ENCODE peak calls at places on chromosome 2, in six cellular contexts. R, Y, A, E, I and V are unnamed samples.

GRCh38 chr2:143284087-143284675 is 155.0 kb downstream of the ARHGAP15 start:
- DNase-seq in R (peak; percentile 35), Y (peak; percentile 17), A (peak; percentile 55), E (no peak), I (no peak), V (no peak)

GRCh38 chr2:160252278-160252887 is 52.3 kb upstream of the ITGB6 start:
- DNase-seq in R (peak; percentile 22), Y (no peak), A (peak; percentile 56), E (no peak), I (no peak), V (no peak)

GRCh38 chr2:53536583-53537361 is 230.8 kb upstream of the CHAC2 start:
- DNase-seq in R (no peak), Y (no peak), A (no peak), E (no peak), I (no peak), V (no peak)

GRCh38 chr2:40361478-40361877 is 90.4 kb downstream of the SLC8A1 start:
- DNase-seq in R (no peak), Y (no peak), A (no peak), E (no peak), I (no peak), V (no peak)

GRCh38 chr2:128310761-128311160 is 7.9 kb downstream of the HS6ST1 start:
- DNase-seq in R (no peak), Y (no peak), A (no peak), E (no peak), I (peak; percentile 60), V (peak; percentile 24)

GRCh38 chr2:45275235-45275805 is 266.1 kb upstream of the SIX2 start:
- DNase-seq in R (peak; percentile 82), Y (no peak), A (peak; percentile 38), E (no peak), I (no peak), V (no peak)

GRCh38 chr2:100865819-100866462 is 46.0 kb downstream of the NPAS2 start:
- DNase-seq in R (peak; percentile 71), Y (no peak), A (peak; percentile 90), E (no peak), I (no peak), V (no peak)

GRCh38 chr2:64250751-64251405 is 106.7 kb upstream of the PELI1 start:
- DNase-seq in R (no peak), Y (peak; percentile 33), A (no peak), E (no peak), I (no peak), V (no peak)

GRCh38 chr2:9556121-9556869 is 665 bp upstream of the ADAM17 start:
- DNase-seq in R (no peak), Y (no peak), A (peak; percentile 24), E (no peak), I (no peak), V (no peak)

GRCh38 chr2:26606847-26607190 is 34.3 kb downstream of the CIB4 start:
- DNase-seq in R (no peak), Y (no peak), A (no peak), E (no peak), I (peak; percentile 33), V (no peak)

GRCh38 chr2:239309398-239310245 is 91.2 kb downstream of the HDAC4 start:
- DNase-seq in R (no peak), Y (no peak), A (no peak), E (no peak), I (peak; percentile 72), V (no peak)

GRCh38 chr2:234249873-234250272 is 199.4 kb downstream of the SPP2 start:
- DNase-seq in R (no peak), Y (no peak), A (peak; percentile 66), E (no peak), I (no peak), V (no peak)

GRCh38 chr2:68812256-68812655 is 58.9 kb downstream of the BMP10 start:
- DNase-seq in R (peak; percentile 13), Y (no peak), A (no peak), E (no peak), I (no peak), V (peak; percentile 49)

GRCh38 chr2:196598412-196598811 is 41.1 kb upstream of the CCDC150 start:
- DNase-seq in R (no peak), Y (no peak), A (no peak), E (no peak), I (no peak), V (no peak)

GRCh38 chr2:166091439-166091838 is 36.4 kb downstream of the SCN1A start:
- DNase-seq in R (no peak), Y (no peak), A (peak; percentile 37), E (no peak), I (no peak), V (no peak)

GRCh38 chr2:202824901-202825300 is 46.7 kb downstream of the ICA1L start:
- DNase-seq in R (no peak), Y (no peak), A (no peak), E (no peak), I (no peak), V (no peak)

GRCh38 chr2:11406492-11407381 is 59.2 kb downstream of the E2F6 start:
- DNase-seq in R (no peak), Y (no peak), A (peak; percentile 78), E (no peak), I (peak; percentile 92), V (no peak)

DNA sequence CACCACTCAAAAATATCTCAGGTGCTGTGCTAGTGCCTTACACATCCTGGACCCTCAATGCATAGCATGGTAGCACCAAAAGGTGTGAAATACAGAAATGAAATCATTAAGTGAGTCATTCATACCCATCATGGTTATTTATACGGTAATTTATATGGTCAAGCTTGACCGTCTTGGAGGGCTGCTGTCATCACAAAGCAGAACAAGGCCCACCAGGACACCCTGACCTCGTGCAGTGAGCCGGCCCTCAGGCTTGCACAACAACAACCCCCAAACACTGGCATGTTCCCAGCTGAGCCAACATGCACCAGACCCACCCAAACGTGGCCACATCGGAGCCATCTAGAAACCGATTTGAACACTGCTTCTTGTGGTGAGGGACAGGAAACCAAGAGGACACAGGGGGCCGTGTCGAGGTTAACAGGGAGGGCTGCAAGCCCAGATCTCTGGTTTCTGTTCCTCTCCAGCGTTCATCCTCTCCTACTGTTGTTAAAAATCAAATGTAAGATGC is 378.5 kb upstream of the ID2 start:
- DNase-seq in R (no peak), Y (peak; percentile 19), A (no peak), E (peak; percentile 53), I (peak; percentile 87), V (peak; percentile 86)
- TF ChIP-seq CTCF in R (no peak), Y (no peak), A (no peak), E (no peak), I (no peak), V (peak; percentile 49)

GRCh38 chr2:175282300-175282699 is 100.8 kb upstream of the ATP5MC3 start:
- DNase-seq in R (peak; percentile 20), Y (no peak), A (peak; percentile 47), E (no peak), I (no peak), V (no peak)
- TF ChIP-seq CTCF in R (peak; percentile 61), Y (peak; percentile 32), A (peak; percentile 35), E (peak; percentile 54), I (peak; percentile 25), V (peak; percentile 49)

DNA sequence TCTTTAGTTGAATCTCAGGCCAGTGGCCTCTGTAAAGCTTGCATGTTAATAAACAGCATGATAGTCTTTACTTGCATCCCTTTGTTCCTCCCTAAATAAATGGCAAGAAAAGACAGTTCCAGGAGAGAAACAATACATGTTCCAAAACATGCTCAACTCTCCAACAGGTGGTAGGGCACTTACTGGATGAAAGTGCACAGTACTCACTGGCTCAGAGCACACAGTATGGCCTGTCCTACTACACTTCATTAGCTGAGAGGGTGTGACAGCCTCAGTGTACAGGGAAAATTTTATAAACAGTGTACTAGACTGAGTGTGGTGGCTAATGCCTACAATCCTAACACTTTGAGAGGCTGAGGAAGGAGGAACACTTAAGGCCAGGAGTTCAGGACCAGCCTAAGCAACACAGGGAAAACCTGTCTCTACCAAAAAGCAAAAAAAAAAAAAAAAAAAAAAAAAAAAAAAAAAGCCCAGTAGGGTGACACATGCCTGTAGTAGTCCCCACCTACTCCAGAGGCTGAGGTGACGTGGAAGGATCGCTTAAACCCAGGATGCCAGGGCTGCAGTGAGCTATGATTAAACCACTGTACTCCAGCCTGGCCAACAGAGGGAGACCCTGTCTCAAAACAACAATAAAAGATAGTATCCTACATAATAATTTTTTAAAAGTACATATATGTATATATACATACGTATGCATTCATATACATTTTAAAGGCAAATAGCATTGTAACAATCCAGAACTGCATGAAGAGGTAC is 51.9 kb downstream of the SOS1 start:
- DNase-seq in R (no peak), Y (no peak), A (peak; percentile 23), E (no peak), I (no peak), V (no peak)
- TF ChIP-seq CTCF in R (no peak), Y (no peak), A (no peak), E (peak; percentile 4), I (no peak), V (no peak)

DNA sequence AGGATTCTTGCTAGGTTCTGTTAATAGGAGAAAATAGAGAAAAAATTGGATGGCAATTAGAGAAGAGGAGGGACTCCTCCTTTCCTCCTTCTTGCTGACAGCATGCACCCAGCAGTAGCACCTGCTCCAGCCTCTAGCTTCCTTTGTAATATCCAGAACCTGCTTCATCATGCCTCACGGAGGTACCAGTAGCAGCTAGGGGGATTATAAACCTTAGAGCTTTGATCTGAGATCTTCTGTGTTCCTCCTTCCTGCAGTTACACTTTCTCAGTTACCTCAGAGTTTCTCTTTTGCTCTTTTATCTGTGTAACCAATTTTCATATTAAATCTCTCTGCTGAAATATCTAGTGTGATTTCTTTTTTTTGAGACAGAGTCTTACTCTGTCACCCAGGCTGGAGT is 16.6 kb downstream of the DPP4 start:
- DNase-seq in R (no peak), Y (no peak), A (no peak), E (no peak), I (no peak), V (no peak)
- TF ChIP-seq CTCF in R (no peak), Y (no peak), A (no peak), E (no peak), I (no peak), V (no peak)